ENCODE peak calls at places on chromosomes 16 and 17, in four cellular contexts. Z is Peyer's patch, K is A549, P is transverse colon. G is an unnamed sample.

GRCh38 chr16:57379579-57379978 is 7.3 kb downstream of the CX3CL1 start:
- DNase-seq in Z (no peak), K (no peak), P (no peak), G (no peak)

GRCh38 chr16:3113765-3114479 is 1.5 kb downstream of the ZNF205 start:
- DNase-seq in Z (no peak), K (no peak), P (no peak), G (no peak)

GRCh38 chr16:13909872-13910303 is 10.1 kb upstream of the ERCC4 start:
- DNase-seq in Z (no peak), K (no peak), P (no peak), G (peak; percentile 22)

GRCh38 chr16:57559075-57559790 is 16.8 kb downstream of the ADGRG5 start:
- DNase-seq in Z (no peak), K (no peak), P (no peak), G (no peak)

GRCh38 chr16:88539652-88540345 is 30.4 kb upstream of the ZC3H18 start:
- DNase-seq in Z (no peak), K (no peak), P (no peak), G (no peak)

GRCh38 chr17:53166736-53167135 is 656.0 kb upstream of the KIF2B start:
- DNase-seq in Z (no peak), K (no peak), P (no peak), G (no peak)

GRCh38 chr17:77390870-77391269 is 250.1 kb downstream of the SEC14L1 start:
- DNase-seq in Z (no peak), K (no peak), P (no peak), G (no peak)

GRCh38 chr16:89383095-89384003 is 107.0 kb downstream of the ANKRD11 start:
- DNase-seq in Z (peak; percentile 81), K (no peak), P (peak; percentile 74), G (peak; percentile 45)

GRCh38 chr16:86531193-86531550 is 20.8 kb downstream of the FOXF1 start:
- DNase-seq in Z (peak; percentile 66), K (no peak), P (peak; percentile 52), G (no peak)

GRCh38 chr16:52677487-52677886 is 130.5 kb upstream of the TOX3 start:
- DNase-seq in Z (no peak), K (no peak), P (no peak), G (no peak)

GRCh38 chr17:64410750-64411490 is 20.3 kb upstream of the PECAM1 start:
- DNase-seq in Z (no peak), K (no peak), P (no peak), G (no peak)

GRCh38 chr17:76446449-76447231 is 6.3 kb downstream of the UBE2O start:
- DNase-seq in Z (peak; percentile 65), K (peak; percentile 96), P (no peak), G (no peak)

GRCh38 chr17:44379887-44380286 is 9.6 kb downstream of the ITGA2B start:
- DNase-seq in Z (no peak), K (no peak), P (no peak), G (no peak)

GRCh38 chr17:41912925-41913324 is 5.8 kb downstream of the ACLY start:
- DNase-seq in Z (no peak), K (no peak), P (no peak), G (no peak)

GRCh38 chr17:81084691-81085419 is 49.9 kb downstream of the BAIAP2 start:
- DNase-seq in Z (no peak), K (no peak), P (no peak), G (peak; percentile 92)

GRCh38 chr17:57154896-57155295 is 69.8 kb downstream of the AKAP1 start:
- DNase-seq in Z (no peak), K (no peak), P (no peak), G (no peak)

GRCh38 chr17:45770632-45771472 is 13.3 kb upstream of the CRHR1 start:
- DNase-seq in Z (no peak), K (no peak), P (no peak), G (no peak)

GRCh38 chr16:87918314-87918713 is 18.0 kb downstream of the CA5A start:
- DNase-seq in Z (no peak), K (no peak), P (no peak), G (peak; percentile 80)

GRCh38 chr17:81481011-81481799 is 31.4 kb downstream of the ACTG1 start:
- DNase-seq in Z (peak; percentile 78), K (peak; percentile 87), P (peak; percentile 57), G (peak; percentile 70)

GRCh38 chr17:1002412-1002753 is 5.5 kb downstream of the TIMM22 start:
- DNase-seq in Z (no peak), K (no peak), P (no peak), G (no peak)
- TF ChIP-seq CTCF in Z (no peak), K (no peak), P (no peak), G (peak; percentile 16)

DNA sequence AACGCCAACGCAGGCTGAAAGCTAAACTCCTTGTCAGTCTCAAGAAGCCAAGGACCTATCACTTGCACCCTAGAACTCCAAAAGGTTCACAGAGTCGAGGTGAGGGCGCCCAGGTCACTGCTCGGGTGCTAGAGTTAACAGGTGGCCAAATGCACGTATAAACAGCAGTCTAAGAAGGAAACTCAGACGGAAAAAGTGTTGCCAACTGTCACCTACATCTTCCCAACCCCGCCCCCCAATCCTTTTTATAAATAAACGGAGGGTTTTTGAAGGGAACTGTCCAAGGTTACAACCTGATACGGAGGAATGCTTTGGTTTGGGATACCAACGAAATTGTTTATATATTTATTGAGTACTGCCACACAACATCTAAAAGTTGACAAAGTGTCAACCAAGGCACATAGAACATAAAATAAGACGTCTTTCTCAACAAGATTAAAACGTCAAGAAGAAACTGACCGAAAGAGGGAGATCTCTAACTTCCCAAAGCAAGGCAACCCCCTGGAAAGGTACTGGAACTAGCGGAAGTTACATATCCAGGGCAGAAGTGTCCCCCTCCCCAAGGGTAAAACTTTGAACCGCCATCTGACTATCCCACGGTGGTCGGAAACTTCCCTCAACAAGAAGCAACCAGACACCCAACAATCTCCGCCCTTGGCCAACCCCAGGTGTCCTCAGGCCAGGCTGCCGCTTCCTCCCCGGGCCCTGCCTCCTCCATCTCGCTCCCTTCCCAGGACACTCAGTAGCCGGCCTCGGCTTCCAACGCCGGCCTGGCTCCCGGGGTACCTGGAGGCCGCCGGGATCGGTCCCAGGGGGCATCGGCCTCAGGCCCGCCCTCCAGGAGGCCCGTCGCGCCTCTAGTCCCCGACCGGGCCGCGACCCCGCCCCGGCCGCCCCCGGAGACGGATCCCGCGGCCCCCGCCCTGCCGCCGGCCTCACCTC is 982 bp downstream of the SPAG9 start:
- DNase-seq in Z (peak; percentile 68), K (peak; percentile 50), P (peak; percentile 54), G (peak; percentile 57)
- TF ChIP-seq POLR2A in Z (no peak), K (no peak), P (no peak), G (peak; percentile 36)

GRCh38 chr17:50345443-50346312 is at the start of gene XYLT2:
- DNase-seq in Z (peak; percentile 96), K (peak; percentile 93), P (peak; percentile 92), G (peak; percentile 72)
- TF ChIP-seq CTCF in Z (no peak), K (no peak), P (no peak), G (no peak)

DNA sequence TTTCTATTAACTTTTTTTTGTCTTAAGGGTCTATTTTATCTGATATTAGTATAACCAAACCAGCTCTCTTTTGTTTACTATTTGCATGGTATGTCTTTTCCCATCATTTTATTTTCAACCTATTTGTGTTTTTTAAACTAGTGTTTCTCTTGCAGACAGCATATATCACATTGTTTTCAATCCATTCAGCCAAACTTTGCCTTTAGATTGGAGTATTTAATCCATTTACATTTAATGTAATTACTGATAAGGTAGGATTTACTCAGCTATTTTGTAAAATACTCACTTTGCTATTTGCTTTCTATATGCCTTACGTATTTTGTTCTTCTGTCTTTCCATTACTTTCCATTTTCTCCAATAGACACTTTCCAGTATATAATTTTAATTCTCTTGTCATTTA is 108.0 kb upstream of the NACA2 start:
- DNase-seq in Z (no peak), K (no peak), P (no peak), G (no peak)
- TF ChIP-seq POLR2A in Z (no peak), K (no peak), P (no peak), G (no peak)

DNA sequence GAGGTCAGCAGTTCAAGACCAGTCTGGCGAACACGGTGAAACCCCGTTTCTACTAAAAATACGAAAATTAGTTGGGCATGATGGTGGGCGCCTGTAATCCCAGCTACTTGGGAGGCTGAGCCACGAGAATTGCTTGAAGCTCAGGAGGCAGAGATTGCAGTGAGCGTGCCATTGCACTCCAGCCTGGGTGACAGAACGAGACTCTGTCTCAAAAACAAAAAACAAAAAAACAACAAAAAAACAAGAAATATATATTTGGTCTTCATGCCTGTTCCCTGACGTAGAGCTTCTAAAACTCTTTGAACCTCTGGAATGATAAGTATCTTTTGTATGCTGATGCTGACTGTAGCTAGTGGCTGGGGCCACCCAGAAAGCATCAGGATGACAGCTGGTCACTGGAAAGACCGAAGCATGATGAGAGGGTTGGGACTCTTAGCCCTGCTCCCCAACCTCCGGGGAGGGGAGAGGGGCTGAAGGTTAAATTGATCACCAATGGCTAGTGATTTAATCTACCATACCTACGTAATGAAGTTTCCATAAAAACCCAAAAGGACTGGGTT is 54.8 kb downstream of the TEX14 start:
- DNase-seq in Z (no peak), K (no peak), P (no peak), G (no peak)
- TF ChIP-seq CTCF in Z (no peak), K (no peak), P (no peak), G (no peak)

GRCh38 chr17:8188408-8188839 is 1.6 kb downstream of the BORCS6 start:
- DNase-seq in Z (no peak), K (no peak), P (no peak), G (no peak)

GRCh38 chr17:8186446-8186786 is 3.6 kb downstream of the BORCS6 start:
- DNase-seq in Z (no peak), K (no peak), P (no peak), G (no peak)

GRCh38 chr17:8187517-8188407 is 2.2 kb downstream of the BORCS6 start:
- DNase-seq in Z (peak; percentile 94), K (peak; percentile 97), P (peak; percentile 94), G (peak; percentile 83)

GRCh38 chr17:8185580-8186445 is 4.2 kb downstream of the BORCS6 start:
- DNase-seq in Z (peak; percentile 97), K (peak; percentile 77), P (peak; percentile 94), G (peak; percentile 79)

GRCh38 chr17:8186787-8187516 is 3.0 kb downstream of the BORCS6 start:
- DNase-seq in Z (peak; percentile 97), K (peak; percentile 91), P (peak; percentile 96), G (peak; percentile 88)
- TF ChIP-seq POLR2A in Z (peak; percentile 46), K (no peak), P (no peak), G (no peak)

GRCh38 chr16:75550211-75550662 is 5.8 kb downstream of the TMEM231 start:
- DNase-seq in Z (peak; percentile 81), K (peak; percentile 49), P (peak; percentile 72), G (no peak)
- TF ChIP-seq CTCF in Z (no peak), K (no peak), P (peak; percentile 61), G (peak; percentile 9)

GRCh38 chr16:25257956-25258855 is 561 bp upstream of the ZKSCAN2 start:
- DNase-seq in Z (peak; percentile 90), K (peak; percentile 82), P (peak; percentile 87), G (peak; percentile 85)
- TF ChIP-seq POLR2A in Z (no peak), K (peak; percentile 63), P (no peak), G (no peak)

G was measured in gastrocnemius medialis.